ENCODE peak calls at places on chromosomes 16 and 17, in nine cellular contexts. V is body of pancreas, C is GDM1, S is SW 1271, E is DMS 273 treated with DMSO at 0.1 percent for 48 hours, M is OCI-LY7, Z is kidney epithelial cell, P is amniotic stem cell, G is AG10803. B is an unnamed sample.

GRCh38 chr17:12256380-12256995 is 235.8 kb downstream of the MAP2K4 start:
- DNase-seq in V (peak; percentile 55), C (no peak), S (peak; percentile 45), E (peak; percentile 20), M (peak; percentile 59), Z (peak; percentile 2), P (peak; percentile 20), G (peak; percentile 65), B (peak; percentile 8)

GRCh38 chr17:45077643-45078042 is 16.5 kb downstream of the NMT1 start:
- DNase-seq in V (no peak), C (peak; percentile 56), S (no peak), E (no peak), M (no peak), Z (no peak), P (no peak), G (no peak), B (no peak)

GRCh38 chr17:44655983-44656700 is at the start of gene MEIOC:
- DNase-seq in V (peak; percentile 8), C (no peak), S (peak; percentile 88), E (no peak), M (peak; percentile 12), Z (no peak), P (no peak), G (no peak), B (peak; percentile 56)

GRCh38 chr17:48313096-48313495 is 116.9 kb downstream of the SKAP1 start:
- DNase-seq in V (no peak), C (no peak), S (no peak), E (no peak), M (no peak), Z (no peak), P (no peak), G (no peak), B (no peak)

GRCh38 chr17:61124562-61124961 is 275.1 kb upstream of the TBX2 start:
- DNase-seq in V (no peak), C (no peak), S (no peak), E (no peak), M (no peak), Z (no peak), P (no peak), G (no peak), B (no peak)

GRCh38 chr17:50452627-50453300 is 15.9 kb downstream of the CHAD start:
- DNase-seq in V (no peak), C (no peak), S (no peak), E (no peak), M (no peak), Z (no peak), P (no peak), G (peak; percentile 21), B (no peak)

GRCh38 chr17:2056221-2057129 is 1.6 kb downstream of the HIC1 start:
- DNase-seq in V (peak; percentile 47), C (no peak), S (no peak), E (no peak), M (no peak), Z (no peak), P (no peak), G (peak; percentile 43), B (no peak)

GRCh38 chr16:67013823-67014640 is 14.9 kb upstream of the CBFB start:
- DNase-seq in V (peak; percentile 84), C (no peak), S (no peak), E (peak; percentile 43), M (peak; percentile 66), Z (no peak), P (no peak), G (peak; percentile 54), B (peak; percentile 29)

GRCh38 chr16:21646091-21646490 is 6.3 kb downstream of the IGSF6 start:
- DNase-seq in V (no peak), C (no peak), S (no peak), E (no peak), M (no peak), Z (no peak), P (no peak), G (no peak), B (no peak)

GRCh38 chr16:82782715-82783251 is 156.0 kb downstream of the CDH13 start:
- DNase-seq in V (peak; percentile 50), C (no peak), S (no peak), E (no peak), M (no peak), Z (no peak), P (no peak), G (no peak), B (no peak)

GRCh38 chr17:35801583-35802224 is 6.3 kb upstream of the MMP28 start:
- DNase-seq in V (peak; percentile 47), C (peak; percentile 98), S (no peak), E (peak; percentile 97), M (peak; percentile 67), Z (no peak), P (no peak), G (peak; percentile 88), B (peak; percentile 75)

GRCh38 chr17:67221062-67221998 is 23.7 kb downstream of the HELZ start:
- DNase-seq in V (peak; percentile 17), C (peak; percentile 42), S (peak; percentile 33), E (no peak), M (peak; percentile 30), Z (no peak), P (no peak), G (peak; percentile 61), B (no peak)

GRCh38 chr17:40561871-40562611 is 3.2 kb downstream of the CCR7 start:
- DNase-seq in V (no peak), C (no peak), S (no peak), E (no peak), M (peak; percentile 51), Z (no peak), P (no peak), G (no peak), B (no peak)

GRCh38 chr16:84115919-84116719 is 623 bp downstream of the MBTPS1 start:
- DNase-seq in V (peak; percentile 75), C (no peak), S (peak; percentile 39), E (no peak), M (peak; percentile 72), Z (no peak), P (no peak), G (peak; percentile 31), B (peak; percentile 20)

GRCh38 chr17:17994271-17994670 is 21.6 kb downstream of the DRC3 start:
- DNase-seq in V (peak; percentile 38), C (no peak), S (peak; percentile 31), E (peak; percentile 13), M (peak; percentile 58), Z (no peak), P (no peak), G (no peak), B (no peak)